ENCODE peak calls at places on chromosomes 16 and 17, in five cellular contexts. L is adipocyte; Z is CD8-positive, alpha-beta T cell; A is hepatocyte; P is HepG2. Q is an unnamed sample. For H3K4me1, the result is how much of the 10 kb centered on the place peaks cover.

GRCh38 chr17:63405741-63406261 is 40.3 kb downstream of the CYB561 start:
- DNase-seq in A (peak), L (peak), P (peak), Z (no peak), Q (no peak)

GRCh38 chr16:12903325-12904040 is 2.1 kb downstream of the SHISA9 start:
- DNase-seq in L (no peak), A (no peak), Z (no peak), P (no peak), Q (no peak)

GRCh38 chr17:65181237-65182061 is 44.3 kb downstream of the RGS9 start:
- DNase-seq in L (no peak), Z (no peak), A (no peak), P (no peak), Q (no peak)

GRCh38 chr17:77307479-77308198 is 166.9 kb downstream of the SEC14L1 start:
- DNase-seq in L (no peak), P (no peak), A (no peak), Z (no peak), Q (no peak)

GRCh38 chr17:61337247-61337812 is 62.3 kb upstream of the TBX2 start:
- DNase-seq in A (no peak), P (no peak), Z (no peak), L (no peak), Q (no peak)

GRCh38 chr16:2799852-2800226 is 1.6 kb downstream of the PRSS41 start:
- DNase-seq in Z (no peak), P (peak), L (no peak), A (peak), Q (no peak)

GRCh38 chr17:77795685-77796084 is 162.8 kb upstream of the TNRC6C start:
- DNase-seq in L (no peak), Z (no peak), P (no peak), A (no peak), Q (no peak)

GRCh38 chr17:61009619-61010018 is 332.0 kb downstream of the BCAS3 start:
- DNase-seq in A (peak), Z (no peak), P (no peak), L (peak), Q (no peak)

GRCh38 chr16:71781741-71782140 is 26.9 kb downstream of the AP1G1 start:
- DNase-seq in A (no peak), L (peak), Z (no peak), P (peak), Q (no peak)

GRCh38 chr16:27154573-27155521 is 48.5 kb upstream of the KDM8 start:
- DNase-seq in Z (peak), P (peak), L (peak), A (peak), Q (peak)

GRCh38 chr16:73697336-73697735 is 599.3 kb upstream of the PSMD7 start:
- DNase-seq in Z (no peak), A (no peak), P (no peak), L (no peak), Q (no peak)

GRCh38 chr16:19898924-19899604 is 14.4 kb upstream of the GPRC5B start:
- DNase-seq in Z (no peak), A (peak), P (peak), L (peak), Q (no peak)

GRCh38 chr17:50961282-50962220 is 95.4 kb upstream of the TOB1 start:
- DNase-seq in L (no peak), A (no peak), Z (no peak), P (no peak), Q (no peak)

GRCh38 chr16:269061-269796 is 6.5 kb downstream of the RGS11 start:
- DNase-seq in A (no peak), L (no peak), Z (no peak), P (no peak), Q (no peak)

DNA sequence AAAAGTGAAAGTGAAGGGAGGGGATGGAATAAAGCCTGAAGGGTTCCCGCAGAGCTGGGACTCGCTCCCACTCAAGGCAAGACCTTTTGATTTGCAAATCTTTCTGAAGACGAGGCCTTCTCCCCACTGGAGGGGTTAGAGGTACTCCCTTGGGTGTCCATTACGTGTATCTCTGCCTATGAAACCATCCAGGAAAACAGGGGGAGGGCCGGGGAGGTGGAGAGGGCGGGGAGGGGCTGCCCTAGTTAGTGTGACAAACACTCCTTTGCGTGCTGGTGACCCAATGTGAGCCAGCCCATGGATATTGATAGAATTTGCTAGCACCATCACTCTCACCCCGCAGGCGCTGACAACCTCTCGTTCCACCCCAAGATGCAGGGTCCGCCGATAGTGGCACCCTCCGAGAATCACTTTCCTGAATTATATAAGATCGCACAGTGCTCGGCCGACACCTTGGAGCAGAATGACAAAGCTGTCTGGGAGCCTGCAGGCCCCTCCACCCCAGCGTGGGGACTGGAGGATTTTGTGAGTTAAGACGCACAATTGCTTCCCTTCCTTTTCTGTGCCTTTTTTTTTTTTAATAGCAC is 155.1 kb downstream of the C16orf78 start:
- DNase-seq in Z (no peak), L (no peak), A (no peak), P (no peak), Q (no peak)
- H3K4me3 ChIP-seq in Z (peak), L (peak), A (no peak), P (no peak), Q (peak)

GRCh38 chr17:17729620-17730249 is 48.5 kb downstream of the RAI1 start:
- DNase-seq in A (peak), P (peak), L (no peak), Z (peak), Q (peak)
- H3K4me1 ChIP-seq in A (under half), P (under half), L (under half), Z (under half), Q (under half)

GRCh38 chr17:8868529-8868951 is 1.1 kb upstream of the PIK3R6 start:
- DNase-seq in P (no peak), L (no peak), A (no peak), Z (no peak), Q (no peak)

GRCh38 chr17:8868092-8868491 is 618 bp upstream of the PIK3R6 start:
- DNase-seq in Z (no peak), A (no peak), L (no peak), P (no peak), Q (no peak)

GRCh38 chr17:8865811-8866210 is 1.7 kb downstream of the PIK3R6 start:
- DNase-seq in P (no peak), L (no peak), A (no peak), Z (no peak), Q (no peak)

GRCh38 chr17:8869416-8869815 is 1.9 kb upstream of the PIK3R6 start:
- DNase-seq in Z (no peak), L (no peak), A (no peak), P (no peak), Q (no peak)

GRCh38 chr17:8867361-8867981 is at the start of gene PIK3R6:
- DNase-seq in P (no peak), Z (no peak), A (no peak), L (no peak), Q (no peak)
- H3K4me3 ChIP-seq in P (no peak), Z (peak), A (no peak), L (no peak), Q (peak)

GRCh38 chr17:57876023-57876865 is 26.4 kb upstream of the MRPS23 start:
- DNase-seq in Z (no peak), L (no peak), P (no peak), A (no peak), Q (no peak)
- H3K4me1 ChIP-seq in Z (under half), L (half or more), P (half or more), A (half or more), Q (under half)

GRCh38 chr16:66917741-66918140 is 944 bp downstream of the CDH16 start:
- DNase-seq in L (no peak), A (no peak), P (no peak), Z (no peak), Q (no peak)
- H3K4me3 ChIP-seq in L (no peak), A (no peak), P (peak), Z (no peak), Q (no peak)

GRCh38 chr16:88766975-88767374 is 18.0 kb downstream of the PIEZO1 start:
- DNase-seq in Z (no peak), P (no peak), L (no peak), A (no peak), Q (no peak)

GRCh38 chr16:88764080-88764479 is 20.9 kb downstream of the PIEZO1 start:
- DNase-seq in P (no peak), Z (no peak), A (no peak), L (no peak), Q (no peak)

GRCh38 chr16:88762941-88763340 is 22.1 kb downstream of the PIEZO1 start:
- DNase-seq in P (no peak), Z (no peak), L (no peak), A (no peak), Q (no peak)

GRCh38 chr16:88763502-88764053 is 21.4 kb downstream of the PIEZO1 start:
- DNase-seq in A (peak), P (peak), Z (no peak), L (no peak), Q (no peak)

DNA sequence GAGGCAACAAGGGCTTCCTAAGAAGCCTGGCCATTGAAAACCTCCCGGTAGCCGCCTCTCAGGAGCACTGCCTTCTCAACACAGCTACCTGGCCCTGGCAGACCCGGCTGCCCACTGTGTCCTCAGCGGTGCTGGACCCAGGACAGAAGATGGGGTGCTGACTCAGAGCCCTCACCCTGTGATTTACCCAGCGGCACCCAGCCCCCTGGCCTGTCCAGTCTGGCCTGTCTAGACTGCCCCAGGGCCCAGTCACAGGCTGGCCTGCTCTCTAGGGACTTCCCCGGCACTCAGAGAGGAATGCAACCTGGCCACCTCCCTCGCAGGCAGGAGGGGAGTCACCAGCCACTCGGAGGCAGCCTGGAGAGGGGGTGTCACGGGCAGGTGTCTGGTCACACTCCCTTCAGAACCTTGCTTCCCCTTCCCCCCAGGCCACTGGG is 20.1 kb downstream of the PIEZO1 start:
- DNase-seq in A (peak), P (no peak), Z (no peak), L (no peak), Q (no peak)
- H3K4me1 ChIP-seq in A (under half), P (half or more), Z (under half), L (under half), Q (half or more)

GRCh38 chr17:44203731-44204452 is 4.2 kb upstream of the ATXN7L3 start:
- DNase-seq in L (peak), A (peak), P (peak), Z (no peak), Q (no peak)
- H3K4me3 ChIP-seq in L (no peak), A (no peak), P (no peak), Z (no peak), Q (no peak)

GRCh38 chr17:73492802-73493139 is 151.5 kb downstream of the SDK2 start:
- DNase-seq in P (no peak), L (no peak), Z (no peak), A (no peak), Q (no peak)

GRCh38 chr17:73492125-73492801 is 152.0 kb downstream of the SDK2 start:
- DNase-seq in Z (no peak), A (no peak), L (no peak), P (no peak), Q (no peak)

GRCh38 chr17:73494955-73495349 is 149.3 kb downstream of the SDK2 start:
- DNase-seq in Z (no peak), P (no peak), A (no peak), L (no peak), Q (no peak)

GRCh38 chr17:73494096-73494954 is 149.9 kb downstream of the SDK2 start:
- DNase-seq in A (no peak), P (no peak), L (no peak), Z (no peak), Q (no peak)

GRCh38 chr17:73493212-73493814 is 150.9 kb downstream of the SDK2 start:
- DNase-seq in Z (no peak), L (no peak), A (no peak), P (no peak), Q (no peak)
- H3K4me1 ChIP-seq in Z (under half), L (under half), A (under half), P (under half), Q (under half)

GRCh38 chr16:57696240-57696639 is 1.6 kb downstream of the DRC7 start:
- DNase-seq in Z (no peak), P (no peak), A (no peak), L (no peak), Q (no peak)

GRCh38 chr16:57693539-57693938 is 1.1 kb upstream of the DRC7 start:
- DNase-seq in A (no peak), Z (no peak), P (no peak), L (no peak), Q (no peak)

GRCh38 chr16:57694191-57694555 is 433 bp upstream of the DRC7 start:
- DNase-seq in Z (no peak), P (peak), L (no peak), A (peak), Q (no peak)

GRCh38 chr16:57695378-57696054 is 910 bp downstream of the DRC7 start:
- DNase-seq in A (no peak), L (no peak), P (no peak), Z (no peak), Q (no peak)

DNA sequence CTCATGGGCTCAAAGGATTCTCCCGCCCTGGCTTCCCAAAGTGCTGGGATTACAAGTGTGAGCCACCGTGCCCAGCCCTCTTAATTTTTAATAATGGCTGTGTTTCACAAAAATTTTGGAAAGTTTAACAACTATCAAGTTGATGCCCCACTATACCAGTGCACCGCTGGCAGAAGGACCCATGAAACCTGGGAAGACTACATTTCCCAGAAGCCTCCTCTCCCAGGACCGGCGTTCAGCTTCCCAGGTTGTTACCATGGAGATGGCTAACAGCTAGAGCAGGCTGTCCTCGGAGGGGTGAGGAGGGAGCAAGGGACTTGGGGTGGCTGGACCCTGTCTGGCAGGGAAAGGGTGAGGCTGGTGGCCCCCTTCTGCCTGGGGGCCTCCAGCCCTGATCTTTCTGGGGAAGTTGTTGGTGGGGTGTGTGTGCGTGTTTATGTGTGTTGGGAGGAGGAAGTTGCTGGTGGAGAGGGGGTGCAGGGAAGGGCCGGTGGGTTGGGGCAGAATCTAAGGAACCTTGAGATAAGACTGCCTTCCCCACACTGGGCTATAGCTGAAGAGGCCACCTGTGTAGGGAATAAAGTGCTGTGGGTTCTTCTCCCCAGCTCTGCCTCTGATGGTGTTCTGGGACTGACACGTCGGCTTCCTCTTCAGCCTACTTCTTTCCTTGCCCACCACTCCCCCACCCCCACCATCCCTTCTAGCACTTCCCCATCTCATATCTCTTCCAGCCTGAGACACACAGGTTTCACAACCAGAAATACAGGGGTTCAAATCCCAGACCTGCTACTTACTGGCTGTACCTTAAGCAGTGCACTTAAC is at the start of gene DRC7:
- DNase-seq in L (peak), A (peak), P (peak), Z (no peak), Q (no peak)
- H3K4me3 ChIP-seq in L (no peak), A (no peak), P (peak), Z (no peak), Q (no peak)

Q was measured in effector memory CD4-positive, alpha-beta T cell.